ENCODE peak calls at places on chromosomes 13 and 19, in four cellular contexts. S is cortex of kidney; B is activated T-helper 1 cell treated with anti-CD3 and anti-CD28 coated beads, Interleukin-12 subunit alpha, Interleukin-12 subunit beta, Interleukin-2, Interleukin-4 antibody, amounts not matched to agents 30 ng/mL and 10 ng/mL and 1 ng/mL, durations not matched to agents 14 hours and 24 hours and 36 hours; D is uterus. J is an unnamed sample.

GRCh38 chr19:17565611-17566010 is 10.2 kb downstream of the COLGALT1 start:
- DNase-seq in D (no peak), S (no peak), B (no peak), J (no peak)

GRCh38 chr19:7196721-7197168 is 97.5 kb downstream of the INSR start:
- DNase-seq in D (no peak), S (no peak), B (no peak), J (peak)

GRCh38 chr13:74305876-74306275 is 171.7 kb upstream of the KLF12 start:
- DNase-seq in S (no peak), B (no peak), D (no peak), J (no peak)

GRCh38 chr19:36060430-36060829 is 5.7 kb downstream of the WDR62 start:
- DNase-seq in B (no peak), S (no peak), D (peak), J (no peak)

GRCh38 chr13:59747529-59747928 is 416.2 kb downstream of the DIAPH3 start:
- DNase-seq in S (no peak), D (no peak), B (no peak), J (no peak)

GRCh38 chr19:35090795-35091214 is 24.8 kb upstream of the FXYD3 start:
- DNase-seq in B (no peak), D (no peak), S (no peak), J (no peak)

GRCh38 chr13:78197231-78197630 is 278.6 kb upstream of the EDNRB start:
- DNase-seq in D (no peak), B (no peak), S (no peak), J (no peak)

GRCh38 chr13:106349080-106349841 is 186.2 kb downstream of the EFNB2 start:
- DNase-seq in S (no peak), D (no peak), B (no peak), J (peak)

GRCh38 chr13:90447735-90448103 is 899.8 kb upstream of the MIR17HG start:
- DNase-seq in S (no peak), D (no peak), B (no peak), J (no peak)

GRCh38 chr13:83232626-83233025 is 649.6 kb downstream of the SLITRK1 start:
- DNase-seq in D (no peak), B (no peak), S (no peak), J (no peak)

GRCh38 chr13:32316476-32316875 is 1.2 kb downstream of the BRCA2 start:
- DNase-seq in S (no peak), B (no peak), D (no peak), J (no peak)

GRCh38 chr19:35216833-35217707 is 11.5 kb downstream of the FAM187B start:
- DNase-seq in B (peak), S (no peak), D (no peak), J (no peak)

GRCh38 chr19:4327252-4327876 is 11.3 kb downstream of the STAP2 start:
- DNase-seq in B (peak), D (peak), S (no peak), J (no peak)

GRCh38 chr19:19492026-19492610 is 23.2 kb downstream of the TSSK6 start:
- DNase-seq in S (no peak), B (no peak), D (no peak), J (no peak)

GRCh38 chr13:111893071-111893606 is 173.8 kb upstream of the SOX1 start:
- DNase-seq in D (no peak), S (no peak), B (no peak), J (no peak)

GRCh38 chr19:46931197-46931596 is 70.4 kb downstream of the ARHGAP35 start:
- DNase-seq in S (no peak), B (no peak), D (no peak), J (no peak)

J was measured in prostate gland.